ENCODE peak calls at places on chromosomes 2 and 18, in seven cellular contexts. D, J, U, A, B, C and Z are unnamed samples.

GRCh38 chr18:45775241-45775676 is 50.2 kb upstream of the SIGLEC15 start:
- DNase-seq in C (peak), B (peak), A (peak), J (peak), U (no peak), D (peak), Z (peak)

GRCh38 chr18:13420969-13421686 is 202.6 kb downstream of the LDLRAD4 start:
- DNase-seq in A (no peak), B (no peak), U (no peak), D (no peak), J (no peak), C (peak), Z (no peak)

GRCh38 chr18:30487962-30488361 is 554.6 kb downstream of the DSC3 start:
- DNase-seq in D (no peak), A (no peak), C (no peak), U (no peak), B (no peak), J (peak), Z (peak)

GRCh38 chr18:42635378-42636048 is 480.0 kb downstream of the RIT2 start:
- DNase-seq in B (no peak), C (no peak), J (no peak), U (no peak), A (no peak), D (no peak), Z (no peak)

GRCh38 chr18:52340466-52341378 is 725 bp downstream of the DCC start:
- DNase-seq in D (no peak), J (peak), B (no peak), A (no peak), U (no peak), C (no peak), Z (no peak)

GRCh38 chr2:172701250-172701649 is 34.4 kb upstream of the RAPGEF4 start:
- DNase-seq in A (no peak), U (no peak), C (no peak), J (peak), B (no peak), D (no peak), Z (peak)

GRCh38 chr2:45541450-45541849 is 69.6 kb downstream of the SRBD1 start:
- DNase-seq in J (no peak), A (no peak), B (no peak), U (no peak), D (no peak), C (peak), Z (no peak)

GRCh38 chr2:33062665-33063249 is 116.0 kb downstream of the LTBP1 start:
- DNase-seq in D (no peak), U (no peak), B (no peak), A (no peak), C (no peak), J (peak), Z (peak)

GRCh38 chr2:133657591-133657990 is 89.3 kb upstream of the NCKAP5 start:
- DNase-seq in D (no peak), J (peak), U (no peak), C (no peak), A (no peak), B (no peak), Z (peak)

GRCh38 chr18:56176750-56177149 is 461.6 kb downstream of the TXNL1 start:
- DNase-seq in U (no peak), A (no peak), J (no peak), D (no peak), C (no peak), B (no peak), Z (no peak)

GRCh38 chr2:216918088-216918680 is 58.3 kb upstream of the TNP1 start:
- DNase-seq in J (peak), U (no peak), D (peak), B (peak), A (no peak), C (no peak), Z (peak)

GRCh38 chr2:1509271-1509995 is 96.2 kb downstream of the TPO start:
- DNase-seq in C (peak), J (no peak), A (no peak), U (no peak), B (no peak), D (no peak), Z (no peak)

GRCh38 chr2:240800241-240800640 is 19.8 kb downstream of the KIF1A start:
- DNase-seq in D (no peak), A (no peak), J (peak), B (no peak), C (peak), U (no peak), Z (no peak)

GRCh38 chr2:190664240-190664639 is 15.4 kb downstream of the NAB1 start:
- DNase-seq in D (no peak), J (peak), U (no peak), B (no peak), C (no peak), A (no peak), Z (peak)

GRCh38 chr2:72917138-72917874 is at the start of gene EMX1:
- DNase-seq in B (no peak), A (peak), C (no peak), U (no peak), J (no peak), D (no peak), Z (no peak)

GRCh38 chr18:59065684-59066083 is 74.0 kb upstream of the SEC11C start:
- DNase-seq in C (no peak), B (no peak), J (peak), U (no peak), D (no peak), A (no peak), Z (no peak)

GRCh38 chr2:25851740-25852503 is 26.4 kb downstream of the ASXL2 start:
- DNase-seq in U (no peak), J (peak), B (peak), A (no peak), C (no peak), D (no peak), Z (peak)

GRCh38 chr2:216689397-216689796 is 6.0 kb downstream of the IGFBP5 start:
- DNase-seq in A (no peak), U (no peak), B (no peak), J (no peak), D (no peak), C (peak), Z (no peak)

GRCh38 chr2:60335533-60336237 is 217.8 kb downstream of the BCL11A start:
- DNase-seq in A (no peak), J (no peak), U (no peak), D (no peak), B (no peak), C (no peak), Z (no peak)

GRCh38 chr2:60334610-60335009 is 218.8 kb downstream of the BCL11A start:
- DNase-seq in C (no peak), B (no peak), D (no peak), U (no peak), J (no peak), A (no peak), Z (no peak)

GRCh38 chr2:60339286-60339685 is 214.2 kb downstream of the BCL11A start:
- DNase-seq in U (no peak), J (no peak), D (no peak), C (no peak), B (no peak), A (no peak), Z (no peak)

GRCh38 chr2:60337142-60337497 is 216.3 kb downstream of the BCL11A start:
- DNase-seq in A (no peak), C (no peak), D (no peak), B (no peak), J (no peak), U (no peak), Z (no peak)

GRCh38 chr2:60336442-60337141 is 216.9 kb downstream of the BCL11A start:
- DNase-seq in D (no peak), U (no peak), B (no peak), A (no peak), C (no peak), J (no peak), Z (no peak)
- TF ChIP-seq CTCF in D (no peak), U (no peak), B (no peak), A (no peak), C (no peak), J (no peak), Z (no peak)

DNA sequence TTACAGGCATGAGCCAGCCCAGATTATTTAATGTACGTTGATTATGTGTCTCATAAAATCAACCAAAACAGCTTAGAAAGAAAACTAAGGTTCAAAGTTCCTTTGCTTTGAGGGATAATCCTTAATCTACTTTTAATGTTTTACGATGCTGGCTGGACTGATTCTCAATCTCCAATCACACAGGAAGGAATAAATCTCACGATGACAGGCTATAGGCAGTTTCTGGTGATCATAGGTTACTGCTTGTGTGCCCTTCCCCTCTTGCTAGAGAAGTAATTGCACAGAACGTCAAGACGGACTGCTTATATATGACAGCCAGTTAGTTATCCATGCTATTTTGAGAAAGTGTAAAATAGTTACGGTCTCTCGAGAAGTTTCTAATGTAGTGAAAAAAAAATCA is 43.1 kb downstream of the C2orf74 start:
- DNase-seq in B (no peak), A (no peak), U (no peak), J (no peak), D (no peak), C (no peak), Z (no peak)
- H3K4me3 ChIP-seq in B (no peak), A (no peak), U (no peak), J (no peak), D (no peak), C (no peak), Z (no peak)

GRCh38 chr2:9251154-9252001 is 44.8 kb downstream of the ASAP2 start:
- DNase-seq in A (no peak), C (no peak), J (peak), U (no peak), B (peak), D (peak), Z (peak)
- TF ChIP-seq CTCF in A (no peak), C (no peak), J (no peak), U (no peak), B (no peak), D (no peak), Z (no peak)

GRCh38 chr2:46700435-46700834 is 215.2 kb downstream of the MCFD2 start:
- DNase-seq in D (no peak), B (no peak), U (no peak), J (no peak), A (no peak), C (no peak), Z (no peak)

GRCh38 chr2:46695283-46695682 is 215.9 kb downstream of the TMEM247 start:
- DNase-seq in U (no peak), A (no peak), D (no peak), B (no peak), J (peak), C (no peak), Z (peak)

GRCh38 chr2:46697830-46698323 is 217.7 kb downstream of the MCFD2 start:
- DNase-seq in A (no peak), D (no peak), B (no peak), J (no peak), U (no peak), C (no peak), Z (no peak)

GRCh38 chr2:46701152-46701551 is 214.5 kb downstream of the MCFD2 start:
- DNase-seq in J (peak), A (no peak), U (no peak), B (no peak), D (no peak), C (no peak), Z (peak)

GRCh38 chr2:46696966-46697829 is 217.8 kb downstream of the TMEM247 start:
- DNase-seq in U (no peak), J (no peak), B (no peak), D (no peak), C (no peak), A (no peak), Z (no peak)
- H3K4me3 ChIP-seq in U (no peak), J (no peak), B (no peak), D (no peak), C (no peak), A (no peak), Z (no peak)

GRCh38 chr2:108575132-108575966 is 41.1 kb downstream of the LIMS1 start:
- DNase-seq in C (no peak), B (no peak), A (no peak), J (peak), D (no peak), U (no peak), Z (peak)
- TF ChIP-seq CTCF in C (no peak), B (no peak), A (no peak), J (no peak), D (no peak), U (no peak), Z (no peak)

GRCh38 chr18:8800041-8800441 is 94.7 kb downstream of the MTCL1 start:
- DNase-seq in U (no peak), B (no peak), A (no peak), C (peak), J (peak), D (no peak), Z (no peak)

GRCh38 chr18:8800445-8800844 is 95.1 kb downstream of the MTCL1 start:
- DNase-seq in J (peak), U (peak), B (no peak), A (no peak), C (no peak), D (no peak), Z (peak)

GRCh38 chr18:8800876-8801262 is 95.5 kb downstream of the MTCL1 start:
- DNase-seq in B (no peak), U (no peak), A (no peak), D (no peak), J (no peak), C (no peak), Z (no peak)

GRCh38 chr18:8798996-8799395 is 93.6 kb downstream of the MTCL1 start:
- DNase-seq in D (peak), U (no peak), C (no peak), B (no peak), J (no peak), A (no peak), Z (no peak)

DNA sequence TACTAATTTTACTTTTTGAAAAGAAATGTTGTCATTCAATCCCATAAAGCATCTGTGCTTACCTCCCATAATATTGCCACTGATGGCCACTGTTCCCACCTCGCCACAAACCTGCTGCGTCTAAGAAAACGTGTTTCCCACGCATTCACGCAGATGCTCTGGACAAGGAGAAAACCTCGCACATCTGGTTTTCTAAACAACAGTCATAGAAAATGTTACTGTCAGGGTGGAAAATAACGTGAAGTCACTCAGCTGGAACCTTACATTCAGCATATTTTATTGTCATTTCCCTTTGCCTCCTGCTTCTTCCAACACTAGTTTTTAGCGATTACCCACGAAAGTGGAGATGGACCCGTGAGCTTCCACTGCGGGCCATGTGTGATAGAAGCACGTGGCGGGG is 94.2 kb downstream of the MTCL1 start:
- DNase-seq in B (no peak), J (no peak), U (no peak), D (no peak), A (no peak), C (no peak), Z (no peak)
- H3K4me3 ChIP-seq in B (no peak), J (no peak), U (no peak), D (no peak), A (no peak), C (no peak), Z (no peak)

GRCh38 chr2:231393149-231394131 is 2.1 kb upstream of the B3GNT7 start:
- DNase-seq in U (no peak), D (no peak), B (no peak), J (no peak), A (peak), C (no peak), Z (no peak)
- TF ChIP-seq CTCF in U (no peak), D (peak), B (no peak), J (peak), A (no peak), C (no peak), Z (peak)

GRCh38 chr18:5538541-5538940 is 5.3 kb downstream of the EPB41L3 start:
- DNase-seq in A (no peak), D (no peak), B (no peak), C (no peak), U (no peak), J (no peak), Z (no peak)

GRCh38 chr18:5546660-5547059 is 2.9 kb upstream of the EPB41L3 start:
- DNase-seq in A (no peak), U (no peak), B (peak), C (no peak), D (no peak), J (peak), Z (peak)

GRCh38 chr18:5543854-5544389 is at the start of gene EPB41L3:
- DNase-seq in J (peak), D (no peak), C (peak), A (no peak), U (no peak), B (no peak), Z (peak)

GRCh38 chr18:5543036-5543671 is 643 bp downstream of the EPB41L3 start:
- DNase-seq in U (no peak), C (peak), D (no peak), A (no peak), J (peak), B (no peak), Z (no peak)

DNA sequence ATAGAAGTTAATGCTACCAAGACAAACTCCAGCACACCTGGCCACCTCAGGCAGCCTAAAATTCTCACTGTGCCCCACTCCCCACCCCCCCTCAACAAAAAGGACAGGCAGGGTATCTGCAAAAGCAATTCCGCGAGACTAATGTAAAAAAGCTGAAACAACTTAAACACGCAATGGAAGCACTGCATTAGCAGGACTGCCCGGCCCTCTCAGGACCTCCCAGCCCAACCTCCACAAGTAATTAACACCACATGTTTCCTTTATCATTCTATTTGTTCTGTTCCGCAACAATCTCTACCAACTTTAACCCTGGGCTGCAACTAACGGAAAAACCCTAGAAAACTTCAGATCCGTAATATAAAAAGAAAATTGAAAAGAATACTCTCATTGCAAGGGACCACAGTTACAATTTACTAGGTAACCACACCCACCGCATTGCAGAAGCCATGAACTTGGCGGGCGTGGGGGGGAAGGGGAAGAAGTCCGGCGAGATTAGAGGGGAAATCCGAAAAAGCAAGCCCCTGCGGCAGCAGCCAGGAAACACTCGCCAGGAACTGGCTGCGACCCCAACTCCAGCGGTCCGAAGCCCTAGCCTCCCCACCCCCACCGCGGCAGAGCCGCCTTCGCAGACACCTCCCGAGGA is 1.3 kb downstream of the EPB41L3 start:
- DNase-seq in B (no peak), D (no peak), J (peak), A (no peak), U (no peak), C (peak), Z (peak)
- H3K4me3 ChIP-seq in B (peak), D (no peak), J (peak), A (no peak), U (peak), C (peak), Z (peak)

GRCh38 chr2:9471212-9471611 is 3.1 kb upstream of the IAH1 start:
- DNase-seq in A (no peak), C (no peak), J (no peak), U (no peak), B (no peak), D (no peak), Z (no peak)

GRCh38 chr2:9473985-9474360 is 378 bp upstream of the IAH1 start:
- DNase-seq in A (peak), U (no peak), B (no peak), C (peak), D (no peak), J (peak), Z (peak)

GRCh38 chr2:9474361-9475117 is at the start of gene IAH1:
- DNase-seq in C (peak), A (peak), B (no peak), D (peak), U (no peak), J (peak), Z (peak)

GRCh38 chr2:9477914-9478313 is 3.6 kb downstream of the IAH1 start:
- DNase-seq in U (no peak), D (no peak), A (no peak), J (no peak), C (no peak), B (no peak), Z (no peak)

DNA sequence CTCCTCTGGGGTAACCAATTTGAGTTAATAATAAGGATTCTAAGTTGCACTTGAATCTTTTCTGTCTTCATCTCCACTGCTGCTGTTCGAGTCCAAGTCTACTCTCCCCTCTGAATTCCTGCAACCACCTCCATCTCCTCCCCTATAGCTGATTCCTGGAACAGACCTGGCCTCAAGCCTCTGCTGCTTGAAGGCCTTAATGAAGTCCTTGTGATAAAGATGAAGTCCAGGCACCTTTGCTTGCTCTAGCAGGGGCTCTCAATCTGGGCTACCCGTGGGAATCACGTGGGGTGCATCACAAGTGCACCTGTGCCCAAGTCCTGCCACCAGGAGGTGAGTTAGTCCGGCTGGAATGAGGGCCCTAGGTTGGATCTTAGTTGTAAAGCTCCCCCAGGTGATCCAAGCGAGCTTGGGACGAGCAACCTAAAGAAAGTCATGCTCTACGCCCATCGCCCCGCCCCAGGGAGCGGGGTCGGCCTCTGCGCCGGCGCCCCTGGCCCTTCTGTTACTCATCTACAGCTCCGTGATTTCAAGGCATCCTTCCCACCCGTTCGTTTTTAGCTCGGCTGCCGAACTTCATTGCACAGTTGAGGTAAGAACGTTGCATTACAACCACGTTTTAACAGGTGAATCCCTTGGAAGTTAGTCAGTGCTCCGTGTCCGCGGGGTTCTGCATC is 905 bp upstream of the IAH1 start:
- DNase-seq in D (no peak), U (peak), A (no peak), B (no peak), J (no peak), C (no peak), Z (no peak)
- TF ChIP-seq CTCF in D (no peak), U (peak), A (peak), B (peak), J (no peak), C (no peak), Z (peak)

GRCh38 chr2:148527488-148528340 is 116.8 kb upstream of the EPC2 start:
- DNase-seq in U (no peak), D (no peak), A (no peak), B (no peak), J (no peak), C (no peak), Z (no peak)
- H3K4me3 ChIP-seq in U (no peak), D (no peak), A (peak), B (no peak), J (no peak), C (no peak), Z (no peak)